ENCODE peak calls at places on chromosomes 5 and 9, in six cellular contexts. One of them, this sample, is unnamed.

GRCh38 chr5:179792612-179793469 is 945 bp upstream of the LTC4S start:
- DNase-seq in astrocyte of the spinal cord: no peak
- DNase-seq in thyroid gland: no peak
- DNase-seq in cardiac fibroblast: no peak
- DNase-seq in SK-N-SH: no peak
- DNase-seq in WTC11: no peak
- DNase-seq in this sample: peak

GRCh38 chr9:128632066-128632465 is 24.6 kb downstream of the DYNC2I2 start:
- DNase-seq in astrocyte of the spinal cord: no peak
- DNase-seq in thyroid gland: no peak
- DNase-seq in cardiac fibroblast: no peak
- DNase-seq in SK-N-SH: peak
- DNase-seq in WTC11: no peak
- DNase-seq in this sample: no peak

GRCh38 chr5:175746851-175747250 is 89.0 kb downstream of the HRH2 start:
- DNase-seq in astrocyte of the spinal cord: no peak
- DNase-seq in thyroid gland: no peak
- DNase-seq in cardiac fibroblast: peak
- DNase-seq in SK-N-SH: peak
- DNase-seq in WTC11: no peak
- DNase-seq in this sample: no peak

GRCh38 chr9:129284607-129285291 is 106.7 kb upstream of the IER5L start:
- DNase-seq in astrocyte of the spinal cord: no peak
- DNase-seq in thyroid gland: no peak
- DNase-seq in cardiac fibroblast: no peak
- DNase-seq in SK-N-SH: no peak
- DNase-seq in WTC11: no peak
- DNase-seq in this sample: no peak

GRCh38 chr9:75138260-75139040 is 50.1 kb downstream of the OSTF1 start:
- DNase-seq in astrocyte of the spinal cord: no peak
- DNase-seq in thyroid gland: no peak
- DNase-seq in cardiac fibroblast: no peak
- DNase-seq in SK-N-SH: no peak
- DNase-seq in WTC11: no peak
- DNase-seq in this sample: no peak

GRCh38 chr5:166957763-166958162 is 1333.7 kb upstream of the WWC1 start:
- DNase-seq in astrocyte of the spinal cord: no peak
- DNase-seq in thyroid gland: no peak
- DNase-seq in cardiac fibroblast: no peak
- DNase-seq in SK-N-SH: no peak
- DNase-seq in WTC11: no peak
- DNase-seq in this sample: no peak

GRCh38 chr5:80960531-80961375 is 590 bp downstream of the RASGRF2 start:
- DNase-seq in astrocyte of the spinal cord: peak
- DNase-seq in thyroid gland: peak
- DNase-seq in cardiac fibroblast: peak
- DNase-seq in SK-N-SH: peak
- DNase-seq in WTC11: peak
- DNase-seq in this sample: peak

GRCh38 chr5:92337772-92338234 is 954.7 kb upstream of the ARRDC3 start:
- DNase-seq in astrocyte of the spinal cord: peak
- DNase-seq in thyroid gland: no peak
- DNase-seq in cardiac fibroblast: peak
- DNase-seq in SK-N-SH: no peak
- DNase-seq in WTC11: no peak
- DNase-seq in this sample: no peak

GRCh38 chr9:132942541-132943182 is 1.8 kb downstream of the TSC1 start:
- DNase-seq in astrocyte of the spinal cord: no peak
- DNase-seq in thyroid gland: no peak
- DNase-seq in cardiac fibroblast: peak
- DNase-seq in SK-N-SH: no peak
- DNase-seq in WTC11: no peak
- DNase-seq in this sample: no peak

GRCh38 chr5:138275379-138275782 is 960 bp upstream of the GFRA3 start:
- DNase-seq in astrocyte of the spinal cord: no peak
- DNase-seq in thyroid gland: no peak
- DNase-seq in cardiac fibroblast: no peak
- DNase-seq in SK-N-SH: peak
- DNase-seq in WTC11: no peak
- DNase-seq in this sample: no peak

GRCh38 chr5:74575741-74576538 is 64.6 kb downstream of the ENC1 start:
- DNase-seq in astrocyte of the spinal cord: peak
- DNase-seq in thyroid gland: no peak
- DNase-seq in cardiac fibroblast: peak
- DNase-seq in SK-N-SH: no peak
- DNase-seq in WTC11: no peak
- DNase-seq in this sample: no peak

GRCh38 chr5:57896596-57896995 is 414.0 kb upstream of the ACTBL2 start:
- DNase-seq in astrocyte of the spinal cord: no peak
- DNase-seq in thyroid gland: no peak
- DNase-seq in cardiac fibroblast: no peak
- DNase-seq in SK-N-SH: no peak
- DNase-seq in WTC11: no peak
- DNase-seq in this sample: no peak

GRCh38 chr9:121173501-121173900 is 28.2 kb downstream of the RAB14 start:
- DNase-seq in astrocyte of the spinal cord: no peak
- DNase-seq in thyroid gland: no peak
- DNase-seq in cardiac fibroblast: no peak
- DNase-seq in SK-N-SH: no peak
- DNase-seq in WTC11: no peak
- DNase-seq in this sample: no peak

GRCh38 chr5:178116406-178116885 is 3.1 kb downstream of the N4BP3 start:
- DNase-seq in astrocyte of the spinal cord: no peak
- DNase-seq in thyroid gland: no peak
- DNase-seq in cardiac fibroblast: no peak
- DNase-seq in SK-N-SH: peak
- DNase-seq in WTC11: no peak
- DNase-seq in this sample: peak

GRCh38 chr9:124800306-124801259 is 23.6 kb downstream of the OLFML2A start:
- DNase-seq in astrocyte of the spinal cord: no peak
- DNase-seq in thyroid gland: peak
- DNase-seq in cardiac fibroblast: peak
- DNase-seq in SK-N-SH: no peak
- DNase-seq in WTC11: no peak
- DNase-seq in this sample: peak

GRCh38 chr5:132916086-132916485 is 42.6 kb downstream of the LEAP2 start:
- DNase-seq in astrocyte of the spinal cord: no peak
- DNase-seq in thyroid gland: no peak
- DNase-seq in cardiac fibroblast: no peak
- DNase-seq in SK-N-SH: no peak
- DNase-seq in WTC11: no peak
- DNase-seq in this sample: no peak

GRCh38 chr5:82861705-82862104 is 215.5 kb downstream of the TMEM167A start:
- DNase-seq in astrocyte of the spinal cord: no peak
- DNase-seq in thyroid gland: no peak
- DNase-seq in cardiac fibroblast: peak
- DNase-seq in SK-N-SH: no peak
- DNase-seq in WTC11: no peak
- DNase-seq in this sample: no peak

GRCh38 chr5:95284512-95285405 is at the start of gene MCTP1:
- DNase-seq in astrocyte of the spinal cord: peak
- DNase-seq in thyroid gland: peak
- DNase-seq in cardiac fibroblast: peak
- DNase-seq in SK-N-SH: peak
- DNase-seq in WTC11: peak
- DNase-seq in this sample: peak

GRCh38 chr9:1231998-1232919 is 182.1 kb downstream of the DMRT2 start:
- DNase-seq in astrocyte of the spinal cord: peak
- DNase-seq in thyroid gland: peak
- DNase-seq in cardiac fibroblast: peak
- DNase-seq in SK-N-SH: no peak
- DNase-seq in WTC11: no peak
- DNase-seq in this sample: no peak

GRCh38 chr9:113355197-113355596 is 5.9 kb downstream of the BSPRY start:
- DNase-seq in astrocyte of the spinal cord: peak
- DNase-seq in thyroid gland: no peak
- DNase-seq in cardiac fibroblast: peak
- DNase-seq in SK-N-SH: no peak
- DNase-seq in WTC11: no peak
- DNase-seq in this sample: no peak

GRCh38 chr5:176761755-176762154 is 48.6 kb upstream of the UNC5A start:
- DNase-seq in astrocyte of the spinal cord: no peak
- DNase-seq in thyroid gland: no peak
- DNase-seq in cardiac fibroblast: no peak
- DNase-seq in SK-N-SH: no peak
- DNase-seq in WTC11: no peak
- DNase-seq in this sample: no peak

GRCh38 chr5:15476977-15477376 is 23.0 kb upstream of the FBXL7 start:
- DNase-seq in astrocyte of the spinal cord: no peak
- DNase-seq in thyroid gland: no peak
- DNase-seq in cardiac fibroblast: no peak
- DNase-seq in SK-N-SH: no peak
- DNase-seq in WTC11: no peak
- DNase-seq in this sample: no peak

GRCh38 chr5:124342586-124342985 is 403.9 kb downstream of the ZNF608 start:
- DNase-seq in astrocyte of the spinal cord: no peak
- DNase-seq in thyroid gland: peak
- DNase-seq in cardiac fibroblast: peak
- DNase-seq in SK-N-SH: no peak
- DNase-seq in WTC11: no peak
- DNase-seq in this sample: no peak

GRCh38 chr5:179595916-179596315 is 27.6 kb downstream of the HNRNPH1 start:
- DNase-seq in astrocyte of the spinal cord: peak
- DNase-seq in thyroid gland: no peak
- DNase-seq in cardiac fibroblast: no peak
- DNase-seq in SK-N-SH: no peak
- DNase-seq in WTC11: no peak
- DNase-seq in this sample: no peak

GRCh38 chr9:68793605-68794343 is 88.7 kb downstream of the PIP5K1B start:
- DNase-seq in astrocyte of the spinal cord: no peak
- DNase-seq in thyroid gland: no peak
- DNase-seq in cardiac fibroblast: no peak
- DNase-seq in SK-N-SH: no peak
- DNase-seq in WTC11: no peak
- DNase-seq in this sample: peak

GRCh38 chr5:10138385-10139057 is 111.2 kb downstream of the ATPSCKMT start:
- DNase-seq in astrocyte of the spinal cord: no peak
- DNase-seq in thyroid gland: no peak
- DNase-seq in cardiac fibroblast: peak
- DNase-seq in SK-N-SH: no peak
- DNase-seq in WTC11: no peak
- DNase-seq in this sample: no peak
- TF ChIP-seq CTCF in astrocyte of the spinal cord: no peak
- TF ChIP-seq CTCF in thyroid gland: no peak
- TF ChIP-seq CTCF in cardiac fibroblast: no peak
- TF ChIP-seq CTCF in SK-N-SH: no peak
- TF ChIP-seq CTCF in WTC11: no peak
- TF ChIP-seq CTCF in this sample: no peak

DNA sequence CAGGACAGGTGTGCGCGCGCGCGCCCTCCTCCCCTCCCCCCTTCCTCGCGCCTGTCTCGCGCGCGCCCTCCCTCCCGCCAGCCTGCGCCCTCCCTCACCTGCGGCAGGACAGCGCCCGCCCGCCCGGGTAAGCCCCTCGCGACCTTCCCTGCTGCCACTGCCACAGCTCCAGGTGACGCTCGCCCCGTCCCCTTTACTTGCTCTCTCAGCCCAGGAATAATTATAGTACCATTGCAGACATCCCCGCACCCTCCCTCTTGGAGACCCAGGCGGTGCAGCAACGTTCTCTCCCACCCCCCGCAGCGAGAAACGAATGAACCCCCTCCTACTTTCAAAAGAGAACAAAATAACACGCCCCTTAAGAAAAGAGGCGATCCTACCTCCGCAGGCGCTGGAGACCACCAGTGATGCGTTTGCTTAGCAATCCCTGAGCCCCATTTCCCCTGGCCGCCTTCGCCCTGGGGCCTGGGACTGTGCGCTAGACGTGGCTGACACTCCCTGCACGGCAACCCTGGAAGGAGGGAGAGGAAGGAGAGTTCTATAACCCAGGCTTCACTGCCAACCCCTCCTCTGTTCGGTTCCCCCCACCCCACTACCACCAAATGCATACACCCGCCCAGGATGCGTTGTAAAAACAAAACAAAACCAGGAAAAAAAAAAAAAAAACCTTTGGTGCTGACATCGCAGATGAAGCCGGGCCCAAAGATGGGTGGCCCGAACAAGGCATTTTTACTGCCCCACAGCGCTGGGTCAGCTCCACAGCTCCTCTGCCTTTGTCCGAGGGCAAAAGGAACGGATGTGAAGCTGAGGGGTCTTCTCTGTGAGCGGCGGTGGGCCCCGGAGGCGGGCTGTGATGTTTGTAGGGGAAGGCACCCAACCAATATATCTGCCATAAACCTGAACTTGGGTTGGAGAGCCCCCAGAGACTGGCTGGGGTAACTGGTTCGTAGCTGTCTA is 5.5 kb upstream of the PURA start:
- DNase-seq in astrocyte of the spinal cord: no peak
- DNase-seq in thyroid gland: no peak
- DNase-seq in cardiac fibroblast: no peak
- DNase-seq in SK-N-SH: peak
- DNase-seq in WTC11: peak
- DNase-seq in this sample: no peak
- TF ChIP-seq CTCF in astrocyte of the spinal cord: no peak
- TF ChIP-seq CTCF in thyroid gland: no peak
- TF ChIP-seq CTCF in cardiac fibroblast: no peak
- TF ChIP-seq CTCF in SK-N-SH: no peak
- TF ChIP-seq CTCF in WTC11: no peak
- TF ChIP-seq CTCF in this sample: no peak

GRCh38 chr5:172843825-172844576 is 9.9 kb downstream of the ERGIC1 start:
- DNase-seq in astrocyte of the spinal cord: no peak
- DNase-seq in thyroid gland: no peak
- DNase-seq in cardiac fibroblast: no peak
- DNase-seq in SK-N-SH: no peak
- DNase-seq in WTC11: no peak
- DNase-seq in this sample: no peak
- TF ChIP-seq CTCF in astrocyte of the spinal cord: no peak
- TF ChIP-seq CTCF in thyroid gland: no peak
- TF ChIP-seq CTCF in cardiac fibroblast: no peak
- TF ChIP-seq CTCF in SK-N-SH: peak
- TF ChIP-seq CTCF in WTC11: no peak
- TF ChIP-seq CTCF in this sample: no peak

GRCh38 chr9:78130004-78130403 is 98.4 kb upstream of the GNAQ start:
- DNase-seq in astrocyte of the spinal cord: peak
- DNase-seq in thyroid gland: peak
- DNase-seq in cardiac fibroblast: peak
- DNase-seq in SK-N-SH: peak
- DNase-seq in WTC11: peak
- DNase-seq in this sample: no peak
- TF ChIP-seq CTCF in astrocyte of the spinal cord: peak
- TF ChIP-seq CTCF in thyroid gland: no peak
- TF ChIP-seq CTCF in cardiac fibroblast: no peak
- TF ChIP-seq CTCF in SK-N-SH: peak
- TF ChIP-seq CTCF in WTC11: peak
- TF ChIP-seq CTCF in this sample: no peak